ENCODE peak calls at places on chromosomes 2 and 18, in six cellular contexts. K, N, D, I, P and O are unnamed samples.

GRCh38 chr2:65420712-65421431 is 11.5 kb downstream of the SPRED2 start:
- DNase-seq in N (no peak), K (no peak), P (no peak), D (peak; percentile 62), I (peak; percentile 83), O (no peak)

GRCh38 chr2:193101591-193101990 is 906.9 kb upstream of the TMEFF2 start:
- DNase-seq in P (no peak), K (no peak), I (no peak), D (no peak), N (no peak), O (no peak)

GRCh38 chr2:119647440-119648169 is 31.4 kb upstream of the TMEM177 start:
- DNase-seq in I (peak; percentile 74), D (peak; percentile 28), K (no peak), N (no peak), P (peak; percentile 70), O (no peak)

GRCh38 chr18:76592981-76593381 is 97.9 kb upstream of the ZNF516 start:
- DNase-seq in D (no peak), K (no peak), N (no peak), I (no peak), P (no peak), O (no peak)

GRCh38 chr2:240132651-240132980 is 3.5 kb downstream of the COPS9 start:
- DNase-seq in I (no peak), P (no peak), K (no peak), D (no peak), N (no peak), O (no peak)

GRCh38 chr2:235131334-235132305 is 179.8 kb downstream of the SH3BP4 start:
- DNase-seq in I (no peak), N (no peak), D (no peak), K (no peak), P (no peak), O (no peak)

GRCh38 chr2:203893823-203894222 is 26.3 kb downstream of the CTLA4 start:
- DNase-seq in N (no peak), K (no peak), D (no peak), P (no peak), I (no peak), O (no peak)

GRCh38 chr2:25123682-25124081 is 44.7 kb downstream of the POMC start:
- DNase-seq in N (no peak), K (no peak), P (no peak), D (no peak), I (no peak), O (no peak)

GRCh38 chr2:10260130-10260529 is 42.6 kb upstream of the HPCAL1 start:
- DNase-seq in D (peak; percentile 51), K (no peak), I (peak; percentile 92), P (no peak), N (no peak), O (no peak)

GRCh38 chr2:223247136-223247535 is 195.1 kb downstream of the KCNE4 start:
- DNase-seq in I (peak; percentile 50), P (peak; percentile 22), D (peak; percentile 38), N (no peak), K (no peak), O (no peak)

GRCh38 chr2:127048969-127049897 is 57.7 kb downstream of the BIN1 start:
- DNase-seq in P (no peak), I (no peak), K (no peak), D (no peak), N (no peak), O (no peak)

GRCh38 chr2:629961-630360 is 47.2 kb downstream of the TMEM18 start:
- DNase-seq in I (no peak), D (no peak), P (no peak), K (no peak), N (no peak), O (no peak)

GRCh38 chr18:70333757-70334156 is 44.9 kb downstream of the SOCS6 start:
- DNase-seq in N (no peak), D (peak; percentile 95), I (peak; percentile 66), P (peak; percentile 84), K (no peak), O (no peak)

GRCh38 chr18:12406376-12407111 is 1.2 kb upstream of the PRELID3A start:
- DNase-seq in N (no peak), K (no peak), P (no peak), I (no peak), D (no peak), O (no peak)

GRCh38 chr2:28662468-28663095 is 89.0 kb upstream of the PPP1CB start:
- DNase-seq in N (no peak), I (peak; percentile 70), P (no peak), D (peak; percentile 82), K (no peak), O (no peak)

GRCh38 chr2:203909192-203909945 is 27.2 kb upstream of the ICOS start:
- DNase-seq in K (peak; percentile 14), I (peak; percentile 67), P (peak; percentile 39), N (no peak), D (peak; percentile 69), O (no peak)

GRCh38 chr2:19677825-19678518 is 223.8 kb downstream of the TTC32 start:
- DNase-seq in P (no peak), K (no peak), I (no peak), D (no peak), N (peak; percentile 80), O (no peak)

GRCh38 chr2:240833724-240834285 is 13.8 kb upstream of the KIF1A start:
- DNase-seq in K (no peak), P (no peak), I (no peak), N (no peak), D (no peak), O (no peak)

GRCh38 chr18:45686892-45687611 is 36.9 kb upstream of the SLC14A1 start:
- DNase-seq in D (no peak), N (no peak), P (no peak), I (no peak), K (peak; percentile 38), O (peak; percentile 38)

GRCh38 chr2:100884145-100884621 is 64.2 kb downstream of the NPAS2 start:
- DNase-seq in D (no peak), K (no peak), I (no peak), P (no peak), N (no peak), O (no peak)

GRCh38 chr18:14948163-14948540 is 200.2 kb downstream of the ANKRD30B start:
- DNase-seq in P (no peak), N (no peak), K (no peak), D (no peak), I (no peak), O (no peak)

GRCh38 chr2:23524261-23524706 is 139.3 kb downstream of the KLHL29 start:
- DNase-seq in I (peak; percentile 26), P (no peak), D (peak; percentile 75), K (no peak), N (no peak), O (no peak)

GRCh38 chr2:64905338-64906024 is 83.7 kb upstream of the SLC1A4 start:
- DNase-seq in P (no peak), I (no peak), K (no peak), N (no peak), D (no peak), O (no peak)

GRCh38 chr18:44725300-44726096 is 44.8 kb downstream of the SETBP1 start:
- DNase-seq in N (peak; percentile 33), D (peak; percentile 68), K (peak; percentile 12), P (no peak), I (peak; percentile 21), O (peak; percentile 25)